ENCODE peak calls at places on chromosomes 13 and 19, in six cellular contexts. M, B, Z, S, H and F are unnamed samples.

GRCh38 chr13:44783987-44784734 is 205.1 kb downstream of the NUFIP1 start:
- DNase-seq in S (no peak), H (no peak), Z (no peak), M (no peak), B (no peak), F (no peak)

GRCh38 chr19:20503536-20503935 is 62.0 kb downstream of the ZNF737 start:
- DNase-seq in S (no peak), M (no peak), B (no peak), H (no peak), Z (no peak), F (no peak)

GRCh38 chr13:29386246-29386645 is 209.2 kb downstream of the SLC7A1 start:
- DNase-seq in Z (no peak), H (no peak), B (no peak), S (no peak), M (no peak), F (no peak)

GRCh38 chr19:52520013-52520412 is 7.5 kb upstream of the ZNF808 start:
- DNase-seq in H (no peak), M (no peak), Z (no peak), B (no peak), S (no peak), F (no peak)

GRCh38 chr13:111049791-111050538 is 65.1 kb upstream of the ARHGEF7 start:
- DNase-seq in H (no peak), S (no peak), M (peak; percentile 85), Z (no peak), B (peak; percentile 47), F (no peak)

GRCh38 chr13:57933606-57934005 is 302.1 kb downstream of the PCDH17 start:
- DNase-seq in M (no peak), H (no peak), S (no peak), Z (no peak), B (no peak), F (no peak)

GRCh38 chr19:29587518-29587986 is 18.5 kb upstream of the POP4 start:
- DNase-seq in M (no peak), Z (peak; percentile 39), B (no peak), H (no peak), S (no peak), F (no peak)

GRCh38 chr19:10270616-10271394 is at the start of gene ICAM1:
- DNase-seq in Z (peak; percentile 59), S (peak; percentile 45), B (peak; percentile 78), M (peak; percentile 47), H (peak; percentile 39), F (no peak)

GRCh38 chr13:35979378-35979911 is 151.7 kb downstream of the DCLK1 start:
- DNase-seq in M (no peak), Z (no peak), H (peak; percentile 98), B (no peak), S (no peak), F (no peak)

GRCh38 chr13:30119476-30119875 is 187.9 kb downstream of the KATNAL1 start:
- DNase-seq in B (no peak), Z (no peak), S (no peak), H (peak; percentile 67), M (no peak), F (no peak)

GRCh38 chr19:58009666-58010301 is 7.2 kb upstream of the ZNF606 start:
- DNase-seq in H (peak; percentile 15), Z (peak; percentile 26), M (no peak), B (peak; percentile 95), S (no peak), F (peak; percentile 91)

GRCh38 chr19:30896551-30896950 is 452.7 kb downstream of the TSHZ3 start:
- DNase-seq in B (no peak), M (no peak), H (no peak), Z (no peak), S (no peak), F (peak; percentile 71)

GRCh38 chr13:33874871-33875270 is 56.9 kb downstream of the RFC3 start:
- DNase-seq in M (no peak), Z (no peak), H (no peak), B (no peak), S (no peak), F (no peak)

GRCh38 chr19:44855606-44856005 is 9.5 kb downstream of the NECTIN2 start:
- DNase-seq in S (no peak), M (no peak), H (no peak), B (no peak), Z (no peak), F (no peak)

GRCh38 chr13:98364648-98365047 is 187.6 kb upstream of the RNF113B start:
- DNase-seq in Z (no peak), B (no peak), M (no peak), H (no peak), S (no peak), F (no peak)

GRCh38 chr13:44934724-44935123 is 54.5 kb downstream of the NUFIP1 start:
- DNase-seq in B (no peak), S (no peak), Z (no peak), H (peak; percentile 36), M (no peak), F (no peak)

GRCh38 chr19:33241530-33242101 is 16.0 kb upstream of the SLC7A10 start:
- DNase-seq in M (peak; percentile 46), Z (peak; percentile 15), B (peak; percentile 70), H (no peak), S (no peak), F (no peak)

GRCh38 chr19:2540646-2541454 is 64.9 kb downstream of the GADD45B start:
- DNase-seq in Z (no peak), B (peak; percentile 97), S (no peak), H (peak; percentile 75), M (peak; percentile 84), F (peak; percentile 97)

GRCh38 chr19:18225355-18225701 is 910 bp downstream of the PDE4C start:
- DNase-seq in M (no peak), S (no peak), H (no peak), Z (no peak), B (no peak), F (no peak)

GRCh38 chr13:35789335-35790166 is 313.1 kb upstream of the MAB21L1 start:
- DNase-seq in S (no peak), H (no peak), Z (no peak), B (no peak), M (peak; percentile 68), F (no peak)

GRCh38 chr19:919157-920050 is 2.3 kb downstream of the KISS1R start:
- DNase-seq in S (no peak), M (peak; percentile 41), B (peak; percentile 59), H (no peak), Z (peak; percentile 40), F (no peak)

GRCh38 chr19:19259741-19260140 is 13.4 kb downstream of the TM6SF2 start:
- DNase-seq in B (peak; percentile 53), H (no peak), Z (no peak), M (peak; percentile 11), S (no peak), F (peak; percentile 52)

GRCh38 chr13:94251801-94252200 is 227.7 kb downstream of the DCT start:
- DNase-seq in H (no peak), S (no peak), M (no peak), B (no peak), Z (no peak), F (no peak)

GRCh38 chr13:92739306-92739818 is 487.2 kb upstream of the GPC6 start:
- DNase-seq in Z (no peak), H (no peak), M (no peak), B (no peak), S (no peak), F (no peak)

GRCh38 chr13:40059540-40060232 is 404.2 kb downstream of the COG6 start:
- DNase-seq in S (no peak), B (no peak), Z (no peak), H (no peak), M (no peak), F (no peak)

GRCh38 chr13:104522235-104523072 is 1456.2 kb upstream of the SLC10A2 start:
- DNase-seq in B (no peak), Z (no peak), M (no peak), H (no peak), S (no peak), F (no peak)

GRCh38 chr13:48318014-48318713 is 14.6 kb downstream of the RB1 start:
- DNase-seq in Z (no peak), M (no peak), H (no peak), S (no peak), B (no peak), F (no peak)

GRCh38 chr13:69959041-69959440 is 148.6 kb upstream of the ATXN8OS start:
- DNase-seq in B (no peak), S (no peak), M (no peak), Z (no peak), H (no peak), F (no peak)

GRCh38 chr19:3324405-3324856 is 42.0 kb upstream of the NFIC start:
- DNase-seq in M (peak; percentile 47), H (no peak), Z (peak; percentile 58), B (peak; percentile 85), S (peak; percentile 57), F (no peak)

GRCh38 chr13:51822106-51822840 is 18.3 kb upstream of the DHRS12 start:
- DNase-seq in Z (no peak), S (no peak), B (no peak), M (no peak), H (no peak), F (no peak)

GRCh38 chr19:15897738-15898276 is at the start of gene CYP4F2:
- DNase-seq in Z (no peak), B (no peak), M (no peak), S (no peak), H (no peak), F (no peak)

GRCh38 chr19:34649886-34650543 is 26.9 kb downstream of the SCGB2B2 start:
- DNase-seq in H (no peak), B (no peak), S (no peak), M (no peak), Z (no peak), F (no peak)

GRCh38 chr13:100957741-100958140 is 283.1 kb upstream of the TMTC4 start:
- DNase-seq in B (no peak), Z (no peak), S (no peak), M (no peak), H (no peak), F (no peak)

GRCh38 chr13:31201341-31202024 is 1.7 kb downstream of the B3GLCT start:
- DNase-seq in S (no peak), M (no peak), Z (no peak), B (no peak), H (peak; percentile 38), F (no peak)

GRCh38 chr13:18936104-18936503 is 245.5 kb downstream of the TUBA3C start:
- DNase-seq in B (no peak), M (no peak), Z (no peak), S (no peak), H (no peak), F (no peak)

GRCh38 chr19:12293771-12294307 is 844 bp downstream of the ZNF44 start:
- DNase-seq in S (peak; percentile 25), B (peak; percentile 50), M (peak; percentile 87), H (no peak), Z (peak; percentile 32), F (peak; percentile 39)

GRCh38 chr13:112638157-112638750 is 50.3 kb upstream of the TUBGCP3 start:
- DNase-seq in M (no peak), Z (no peak), B (no peak), H (no peak), S (no peak), F (no peak)

GRCh38 chr19:5534787-5535586 is 32.8 kb downstream of the TINCR start:
- DNase-seq in S (no peak), Z (no peak), B (peak; percentile 74), M (no peak), H (no peak), F (peak; percentile 60)

GRCh38 chr13:85772379-85772778 is 26.8 kb downstream of the SLITRK6 start:
- DNase-seq in H (peak; percentile 2), B (no peak), S (no peak), M (no peak), Z (no peak), F (no peak)

GRCh38 chr19:50242586-50242985 is 39.2 kb downstream of the MYH14 start:
- DNase-seq in M (no peak), H (no peak), S (no peak), B (no peak), Z (no peak), F (no peak)